ENCODE peak calls at places on chromosome X, in five cellular contexts. One of them, this sample, is unnamed.

GRCh38 chrX:110041980-110042379 is 39.1 kb downstream of the TMEM164 start:
- DNase-seq in HepG2: no peak
- DNase-seq in GM12878: no peak
- DNase-seq in A549: no peak
- DNase-seq in H1: no peak
- DNase-seq in this sample: no peak

GRCh38 chrX:15292861-15293260 is 22.6 kb downstream of the ASB11 start:
- DNase-seq in GM12878: no peak
- DNase-seq in HepG2: no peak
- DNase-seq in H1: no peak
- DNase-seq in A549: no peak
- DNase-seq in this sample: no peak

GRCh38 chrX:30900227-30900626 is 11.2 kb upstream of the TAB3 start:
- DNase-seq in H1: no peak
- DNase-seq in HepG2: no peak
- DNase-seq in GM12878: no peak
- DNase-seq in A549: no peak
- DNase-seq in this sample: no peak

GRCh38 chrX:100615015-100615414 is 21.6 kb downstream of the TSPAN6 start:
- DNase-seq in HepG2: peak
- DNase-seq in A549: peak
- DNase-seq in GM12878: peak
- DNase-seq in H1: no peak
- DNase-seq in this sample: no peak

GRCh38 chrX:66751136-66751782 is 112.4 kb upstream of the EDA2R start:
- DNase-seq in GM12878: no peak
- DNase-seq in A549: no peak
- DNase-seq in HepG2: no peak
- DNase-seq in H1: no peak
- DNase-seq in this sample: no peak

GRCh38 chrX:10496345-10496965 is 123.9 kb downstream of the MID1 start:
- DNase-seq in H1: no peak
- DNase-seq in GM12878: no peak
- DNase-seq in HepG2: no peak
- DNase-seq in A549: no peak
- DNase-seq in this sample: no peak

GRCh38 chrX:142804085-142804484 is 221.6 kb upstream of the SPANXN4 start:
- DNase-seq in A549: no peak
- DNase-seq in H1: peak
- DNase-seq in HepG2: no peak
- DNase-seq in GM12878: no peak
- DNase-seq in this sample: no peak

GRCh38 chrX:7987160-7987992 is 60.2 kb upstream of the PNPLA4 start:
- DNase-seq in A549: no peak
- DNase-seq in HepG2: peak
- DNase-seq in H1: no peak
- DNase-seq in GM12878: peak
- DNase-seq in this sample: no peak

GRCh38 chrX:9539611-9540387 is 74.9 kb downstream of the TBL1X start:
- DNase-seq in GM12878: no peak
- DNase-seq in HepG2: no peak
- DNase-seq in A549: no peak
- DNase-seq in H1: no peak
- DNase-seq in this sample: no peak

GRCh38 chrX:15055146-15055930 is 182.1 kb downstream of the MOSPD2 start:
- DNase-seq in GM12878: no peak
- DNase-seq in A549: no peak
- DNase-seq in HepG2: no peak
- DNase-seq in H1: no peak
- DNase-seq in this sample: no peak

GRCh38 chrX:8868070-8868795 is 67.0 kb upstream of the FAM9A start:
- DNase-seq in GM12878: no peak
- DNase-seq in HepG2: no peak
- DNase-seq in A549: peak
- DNase-seq in H1: no peak
- DNase-seq in this sample: no peak

GRCh38 chrX:45952030-45952429 is 593.2 kb downstream of the ZNF674 start:
- DNase-seq in H1: no peak
- DNase-seq in GM12878: no peak
- DNase-seq in A549: no peak
- DNase-seq in HepG2: no peak
- DNase-seq in this sample: no peak

GRCh38 chrX:109856974-109857373 is 123.9 kb upstream of the ACSL4 start:
- DNase-seq in GM12878: no peak
- DNase-seq in A549: peak
- DNase-seq in H1: no peak
- DNase-seq in HepG2: peak
- DNase-seq in this sample: peak

GRCh38 chrX:334971-335757 is 16.6 kb upstream of the GTPBP6 start:
- DNase-seq in GM12878: no peak
- DNase-seq in A549: no peak
- DNase-seq in H1: no peak
- DNase-seq in HepG2: no peak
- DNase-seq in this sample: no peak

GRCh38 chrX:20212486-20213089 is 54.1 kb downstream of the RPS6KA3 start:
- DNase-seq in H1: no peak
- DNase-seq in A549: no peak
- DNase-seq in GM12878: peak
- DNase-seq in HepG2: no peak
- DNase-seq in this sample: no peak

GRCh38 chrX:151396042-151396826 is 772 bp upstream of the VMA21 start:
- DNase-seq in HepG2: peak
- DNase-seq in GM12878: peak
- DNase-seq in H1: no peak
- DNase-seq in A549: no peak
- DNase-seq in this sample: no peak

GRCh38 chrX:65406532-65406931 is 128.1 kb downstream of the LAS1L start:
- DNase-seq in HepG2: no peak
- DNase-seq in GM12878: no peak
- DNase-seq in H1: peak
- DNase-seq in A549: no peak
- DNase-seq in this sample: no peak

GRCh38 chrX:23864719-23865349 is 42.9 kb downstream of the APOO start:
- DNase-seq in GM12878: no peak
- DNase-seq in A549: no peak
- DNase-seq in HepG2: no peak
- DNase-seq in H1: no peak
- DNase-seq in this sample: no peak

GRCh38 chrX:129836827-129837226 is 6.9 kb downstream of the ZDHHC9 start:
- DNase-seq in GM12878: no peak
- DNase-seq in HepG2: no peak
- DNase-seq in A549: no peak
- DNase-seq in H1: no peak
- DNase-seq in this sample: peak

GRCh38 chrX:72128881-72129280 is 2.8 kb downstream of the RTL5 start:
- DNase-seq in A549: peak
- DNase-seq in GM12878: no peak
- DNase-seq in H1: peak
- DNase-seq in HepG2: peak
- DNase-seq in this sample: no peak

GRCh38 chrX:14964500-14964899 is 91.3 kb downstream of the MOSPD2 start:
- DNase-seq in HepG2: no peak
- DNase-seq in A549: no peak
- DNase-seq in GM12878: no peak
- DNase-seq in H1: no peak
- DNase-seq in this sample: no peak

GRCh38 chrX:13147758-13148157 is 103.3 kb upstream of the FAM9C start:
- DNase-seq in H1: no peak
- DNase-seq in A549: no peak
- DNase-seq in HepG2: no peak
- DNase-seq in GM12878: no peak
- DNase-seq in this sample: no peak

GRCh38 chrX:10047631-10048030 is 80.5 kb downstream of the CLDN34 start:
- DNase-seq in HepG2: no peak
- DNase-seq in A549: no peak
- DNase-seq in H1: no peak
- DNase-seq in GM12878: no peak
- DNase-seq in this sample: no peak

GRCh38 chrX:20267924-20268701 is 1.4 kb upstream of the RPS6KA3 start:
- DNase-seq in H1: peak
- DNase-seq in HepG2: no peak
- DNase-seq in GM12878: no peak
- DNase-seq in A549: no peak
- DNase-seq in this sample: no peak

GRCh38 chrX:149074429-149074828 is 430.7 kb downstream of the IDS start:
- DNase-seq in HepG2: no peak
- DNase-seq in A549: no peak
- DNase-seq in GM12878: peak
- DNase-seq in H1: no peak
- DNase-seq in this sample: no peak

GRCh38 chrX:110462957-110463356 is 104.3 kb downstream of the RTL9 start:
- DNase-seq in H1: no peak
- DNase-seq in GM12878: no peak
- DNase-seq in A549: no peak
- DNase-seq in HepG2: no peak
- DNase-seq in this sample: no peak

GRCh38 chrX:119512145-119512800 is 44.0 kb downstream of the SLC25A5 start:
- DNase-seq in H1: no peak
- DNase-seq in HepG2: peak
- DNase-seq in A549: peak
- DNase-seq in GM12878: no peak
- DNase-seq in this sample: peak

GRCh38 chrX:39504850-39505259 is 592.9 kb downstream of the BCOR start:
- DNase-seq in GM12878: no peak
- DNase-seq in HepG2: no peak
- DNase-seq in H1: no peak
- DNase-seq in A549: no peak
- DNase-seq in this sample: no peak
- TF ChIP-seq HDAC2 in GM12878: no peak
- TF ChIP-seq HDAC2 in HepG2: no peak
- TF ChIP-seq HDAC2 in H1: no peak
- TF ChIP-seq HDAC2 in A549: no peak
- TF ChIP-seq HDAC2 in this sample: no peak

GRCh38 chrX:27968891-27969290 is 12.4 kb downstream of the DCAF8L1 start:
- DNase-seq in GM12878: no peak
- DNase-seq in HepG2: no peak
- DNase-seq in H1: no peak
- DNase-seq in A549: no peak
- DNase-seq in this sample: no peak

GRCh38 chrX:27964432-27964831 is 16.8 kb downstream of the DCAF8L1 start:
- DNase-seq in GM12878: no peak
- DNase-seq in A549: peak
- DNase-seq in H1: no peak
- DNase-seq in HepG2: no peak
- DNase-seq in this sample: no peak

GRCh38 chrX:27966955-27967354 is 14.3 kb downstream of the DCAF8L1 start:
- DNase-seq in A549: no peak
- DNase-seq in H1: no peak
- DNase-seq in HepG2: no peak
- DNase-seq in GM12878: no peak
- DNase-seq in this sample: no peak

DNA sequence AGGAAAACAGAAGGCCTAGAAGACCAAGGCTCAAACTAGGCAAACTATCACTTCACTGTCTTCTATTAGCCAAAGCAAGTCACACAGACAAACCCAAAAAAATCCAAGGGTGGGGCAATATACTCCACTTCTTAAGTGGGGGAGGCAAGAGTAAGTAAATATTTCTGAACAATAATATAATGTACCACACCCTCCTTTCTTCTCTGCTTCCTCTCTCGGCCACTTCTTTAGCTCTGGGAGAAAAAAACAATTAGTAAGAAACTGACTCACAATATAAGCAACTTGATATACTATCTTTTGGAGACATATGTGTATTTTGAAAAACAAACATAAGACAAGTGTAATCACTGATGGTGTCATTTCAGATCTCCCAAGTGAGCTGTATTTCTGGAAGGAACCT is 14.8 kb downstream of the DCAF8L1 start:
- DNase-seq in A549: no peak
- DNase-seq in GM12878: no peak
- DNase-seq in H1: no peak
- DNase-seq in HepG2: no peak
- DNase-seq in this sample: no peak
- TF ChIP-seq HDAC2 in A549: no peak
- TF ChIP-seq HDAC2 in GM12878: no peak
- TF ChIP-seq HDAC2 in H1: no peak
- TF ChIP-seq HDAC2 in HepG2: no peak
- TF ChIP-seq HDAC2 in this sample: no peak

GRCh38 chrX:39251995-39252394 is 450.7 kb downstream of the MID1IP1 start:
- DNase-seq in GM12878: no peak
- DNase-seq in HepG2: no peak
- DNase-seq in A549: no peak
- DNase-seq in H1: no peak
- DNase-seq in this sample: no peak

GRCh38 chrX:39249999-39250398 is 448.7 kb downstream of the MID1IP1 start:
- DNase-seq in A549: no peak
- DNase-seq in HepG2: no peak
- DNase-seq in GM12878: no peak
- DNase-seq in H1: no peak
- DNase-seq in this sample: no peak

GRCh38 chrX:39258331-39258730 is 457.1 kb downstream of the MID1IP1 start:
- DNase-seq in GM12878: no peak
- DNase-seq in A549: no peak
- DNase-seq in H1: no peak
- DNase-seq in HepG2: no peak
- DNase-seq in this sample: peak

GRCh38 chrX:39248330-39248729 is 447.1 kb downstream of the MID1IP1 start:
- DNase-seq in HepG2: no peak
- DNase-seq in A549: no peak
- DNase-seq in GM12878: no peak
- DNase-seq in H1: no peak
- DNase-seq in this sample: no peak

DNA sequence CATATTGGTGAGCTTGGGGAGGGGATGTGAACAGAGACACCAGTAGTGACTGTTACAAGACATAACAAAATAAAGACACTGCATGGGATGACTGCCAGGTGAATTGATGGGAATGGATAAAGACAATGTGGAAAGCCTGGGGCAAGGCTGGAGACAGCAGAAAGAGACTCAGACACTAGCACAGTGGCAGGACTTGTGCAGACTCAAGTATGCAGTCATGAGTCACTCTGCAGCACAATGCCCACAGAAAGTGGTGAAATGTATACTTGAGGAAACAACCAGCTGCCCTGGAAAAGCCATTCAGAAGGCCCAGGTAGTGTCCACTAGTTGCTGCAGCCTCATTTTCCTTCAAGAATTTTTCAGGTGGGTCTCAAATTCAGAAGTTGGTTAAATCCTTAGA is 452.3 kb downstream of the MID1IP1 start:
- DNase-seq in H1: no peak
- DNase-seq in GM12878: no peak
- DNase-seq in HepG2: no peak
- DNase-seq in A549: no peak
- DNase-seq in this sample: no peak
- TF ChIP-seq HDAC2 in H1: no peak
- TF ChIP-seq HDAC2 in GM12878: no peak
- TF ChIP-seq HDAC2 in HepG2: no peak
- TF ChIP-seq HDAC2 in A549: no peak
- TF ChIP-seq HDAC2 in this sample: no peak

GRCh38 chrX:123665197-123665596 is 67.7 kb downstream of the THOC2 start:
- DNase-seq in GM12878: no peak
- DNase-seq in H1: no peak
- DNase-seq in HepG2: no peak
- DNase-seq in A549: no peak
- DNase-seq in this sample: no peak
- TF ChIP-seq HDAC2 in GM12878: no peak
- TF ChIP-seq HDAC2 in H1: no peak
- TF ChIP-seq HDAC2 in HepG2: no peak
- TF ChIP-seq HDAC2 in A549: no peak
- TF ChIP-seq HDAC2 in this sample: no peak

GRCh38 chrX:54909941-54910340 is 10.7 kb upstream of the TRO start:
- DNase-seq in HepG2: no peak
- DNase-seq in GM12878: no peak
- DNase-seq in H1: no peak
- DNase-seq in A549: no peak
- DNase-seq in this sample: no peak
- TF ChIP-seq HDAC2 in HepG2: no peak
- TF ChIP-seq HDAC2 in GM12878: no peak
- TF ChIP-seq HDAC2 in H1: no peak
- TF ChIP-seq HDAC2 in A549: no peak
- TF ChIP-seq HDAC2 in this sample: no peak